ENCODE peak calls at places on chromosome 2, in nine cellular contexts. Q is NCI-H1105; M is left lung; N is fibroblast of lung; W is fibroblast of mammary gland; R is mesendoderm; K is HEK293T; L is neuronal stem cell; F is effector memory CD4-positive, alpha-beta T cell. I is an unnamed sample.

GRCh38 chr2:216777637-216778273 is 82.1 kb downstream of the TNP1 start:
- DNase-seq in F (no peak), R (peak), W (peak), M (no peak), K (peak), Q (peak), N (peak), L (peak), I (peak)

GRCh38 chr2:2326053-2326452 is 5.0 kb downstream of the MYT1L start:
- DNase-seq in W (no peak), K (no peak), Q (no peak), F (no peak), M (no peak), L (no peak), R (no peak), N (no peak), I (no peak)

GRCh38 chr2:8573234-8573941 is 108.5 kb upstream of the ID2 start:
- DNase-seq in K (no peak), R (peak), F (no peak), L (no peak), M (no peak), W (no peak), N (no peak), Q (peak), I (no peak)

GRCh38 chr2:85083092-85083491 is 50.1 kb upstream of the TCF7L1 start:
- DNase-seq in M (no peak), N (no peak), R (no peak), W (no peak), K (no peak), Q (no peak), L (no peak), F (no peak), I (no peak)

GRCh38 chr2:207528980-207529329 is 807 bp upstream of the CREB1 start:
- DNase-seq in Q (no peak), K (peak), R (peak), N (peak), M (no peak), F (peak), L (no peak), W (peak), I (peak)

GRCh38 chr2:11891028-11891427 is 144.6 kb downstream of the LPIN1 start:
- DNase-seq in R (no peak), M (no peak), K (no peak), N (no peak), L (no peak), W (no peak), F (no peak), Q (no peak), I (no peak)

GRCh38 chr2:240355962-240356361 is 79.5 kb upstream of the GPC1 start:
- DNase-seq in W (no peak), F (no peak), L (no peak), K (no peak), N (no peak), M (peak), R (no peak), Q (no peak), I (no peak)

GRCh38 chr2:67277450-67277849 is 119.7 kb upstream of the ETAA1 start:
- DNase-seq in F (no peak), Q (no peak), M (no peak), W (no peak), L (no peak), K (no peak), N (no peak), R (peak), I (no peak)

GRCh38 chr2:104584393-104584792 is 269.5 kb upstream of the POU3F3 start:
- DNase-seq in F (no peak), L (peak), M (peak), W (no peak), Q (no peak), R (peak), K (no peak), N (no peak), I (no peak)

GRCh38 chr2:241924069-241924908 is 54.8 kb downstream of the RTP5 start:
- DNase-seq in N (no peak), Q (no peak), R (no peak), F (no peak), M (no peak), K (no peak), L (no peak), W (no peak), I (no peak)

GRCh38 chr2:143229952-143230351 is 100.7 kb downstream of the ARHGAP15 start:
- DNase-seq in L (peak), K (no peak), N (no peak), W (no peak), Q (no peak), R (peak), F (no peak), M (no peak), I (no peak)

GRCh38 chr2:152347076-152347475 is 12.1 kb downstream of the FMNL2 start:
- DNase-seq in W (peak), N (no peak), Q (no peak), F (no peak), M (no peak), R (no peak), K (no peak), L (no peak), I (no peak)

GRCh38 chr2:122805346-122805745 is 1049.9 kb downstream of the TSN start:
- DNase-seq in W (no peak), Q (no peak), L (no peak), R (no peak), N (no peak), K (no peak), F (no peak), M (no peak), I (no peak)

GRCh38 chr2:101432411-101433181 is 42.3 kb downstream of the RFX8 start:
- DNase-seq in M (no peak), Q (no peak), L (no peak), K (no peak), F (no peak), N (no peak), W (peak), R (peak), I (no peak)

GRCh38 chr2:19886261-19886660 is 15.5 kb downstream of the TTC32 start:
- DNase-seq in Q (no peak), L (no peak), W (no peak), R (no peak), M (no peak), F (no peak), K (no peak), N (no peak), I (no peak)

GRCh38 chr2:239383796-239384156 is 17.0 kb downstream of the HDAC4 start:
- DNase-seq in K (no peak), W (no peak), N (no peak), R (no peak), L (no peak), M (peak), Q (no peak), F (no peak), I (no peak)

GRCh38 chr2:197145471-197146056 is 165.0 kb downstream of the ANKRD44 start:
- DNase-seq in L (no peak), F (peak), M (no peak), W (no peak), K (no peak), Q (no peak), R (no peak), N (no peak), I (no peak)

GRCh38 chr2:97774425-97774824 is 61.0 kb downstream of the ZAP70 start:
- DNase-seq in Q (no peak), K (peak), N (no peak), W (peak), F (no peak), M (no peak), L (no peak), R (peak), I (no peak)

GRCh38 chr2:47661310-47661709 is 121.6 kb upstream of the MSH6 start:
- DNase-seq in F (no peak), Q (no peak), N (no peak), M (no peak), R (no peak), K (no peak), L (no peak), W (no peak), I (no peak)

GRCh38 chr2:233380132-233381012 is 26.1 kb downstream of the DGKD start:
- DNase-seq in W (no peak), Q (no peak), L (no peak), M (no peak), F (no peak), N (no peak), R (peak), K (no peak), I (no peak)

GRCh38 chr2:88658890-88659881 is 31.9 kb upstream of the EIF2AK3 start:
- DNase-seq in Q (no peak), L (no peak), M (no peak), K (peak), F (no peak), R (peak), N (peak), W (peak), I (no peak)

GRCh38 chr2:32991091-32991845 is 44.5 kb downstream of the LTBP1 start:
- DNase-seq in W (no peak), F (no peak), L (no peak), N (no peak), M (no peak), R (no peak), Q (no peak), K (no peak), I (no peak)

GRCh38 chr2:181454990-181455520 is 2.1 kb upstream of the ITGA4 start:
- DNase-seq in K (no peak), Q (no peak), N (no peak), F (no peak), W (no peak), L (no peak), R (no peak), M (no peak), I (no peak)

GRCh38 chr2:120236791-120237190 is 13.6 kb upstream of the TMEM185B start:
- DNase-seq in L (no peak), Q (no peak), R (no peak), W (no peak), F (no peak), N (no peak), M (no peak), K (no peak), I (no peak)

GRCh38 chr2:110852541-110853263 is 120.3 kb downstream of the ACOXL start:
- DNase-seq in F (peak), K (no peak), Q (no peak), W (no peak), L (no peak), R (no peak), M (no peak), N (no peak), I (peak)

GRCh38 chr2:9578475-9579235 is 23.0 kb upstream of the ADAM17 start:
- DNase-seq in W (peak), L (no peak), M (no peak), R (no peak), Q (no peak), N (no peak), K (no peak), F (no peak), I (no peak)

GRCh38 chr2:39920318-39920775 is 141.3 kb upstream of the THUMPD2 start:
- DNase-seq in F (no peak), L (no peak), K (no peak), R (no peak), Q (no peak), N (no peak), W (no peak), M (no peak), I (peak)